ENCODE peak calls at places on chromosomes 2 and 18, in nine cellular contexts. B, X, R, K, V, C, S, F and I are unnamed samples.

GRCh38 chr2:7037340-7038333 is 120.4 kb downstream of the RNF144A start:
- DNase-seq in B (no peak), X (peak; percentile 46), R (peak; percentile 58), K (no peak), V (peak; percentile 60), C (peak; percentile 89), S (no peak), F (peak; percentile 57), I (peak; percentile 33)

GRCh38 chr18:47594621-47595086 is 335.8 kb downstream of the SMAD2 start:
- DNase-seq in B (no peak), X (no peak), R (no peak), K (no peak), V (no peak), C (no peak), S (no peak), F (no peak), I (no peak)

GRCh38 chr2:217751192-217751591 is 251.6 kb downstream of the TNS1 start:
- DNase-seq in B (no peak), X (no peak), R (no peak), K (no peak), V (no peak), C (no peak), S (no peak), F (no peak), I (no peak)

GRCh38 chr2:237500681-237501424 is 13.8 kb downstream of the MLPH start:
- DNase-seq in B (peak; percentile 99), X (no peak), R (no peak), K (no peak), V (peak; percentile 99), C (no peak), S (peak; percentile 94), F (peak; percentile 99), I (no peak)

GRCh38 chr18:54983041-54983686 is 23.9 kb upstream of the CCDC68 start:
- DNase-seq in B (peak; percentile 22), X (no peak), R (no peak), K (peak; percentile 8), V (peak; percentile 58), C (no peak), S (peak; percentile 27), F (peak; percentile 89), I (peak; percentile 17)

GRCh38 chr2:19851116-19851515 is 50.7 kb downstream of the TTC32 start:
- DNase-seq in B (no peak), X (no peak), R (no peak), K (no peak), V (peak; percentile 30), C (no peak), S (peak; percentile 46), F (no peak), I (no peak)

GRCh38 chr2:214774108-214774507 is 35.4 kb downstream of the BARD1 start:
- DNase-seq in B (peak; percentile 28), X (no peak), R (no peak), K (no peak), V (peak; percentile 33), C (no peak), S (no peak), F (peak; percentile 65), I (no peak)

GRCh38 chr18:10143601-10144000 is 229.8 kb downstream of the VAPA start:
- DNase-seq in B (no peak), X (no peak), R (no peak), K (no peak), V (no peak), C (no peak), S (no peak), F (no peak), I (no peak)

GRCh38 chr2:161097157-161097556 is 63.1 kb upstream of the TANK start:
- DNase-seq in B (no peak), X (no peak), R (no peak), K (no peak), V (no peak), C (no peak), S (no peak), F (no peak), I (no peak)

GRCh38 chr18:37547196-37547595 is 18.4 kb downstream of the CELF4 start:
- DNase-seq in B (no peak), X (no peak), R (no peak), K (no peak), V (no peak), C (no peak), S (no peak), F (no peak), I (no peak)

GRCh38 chr2:127577973-127578372 is 42.5 kb downstream of the MYO7B start:
- DNase-seq in B (no peak), X (no peak), R (peak; percentile 12), K (no peak), V (no peak), C (no peak), S (no peak), F (no peak), I (no peak)

GRCh38 chr2:63755980-63756379 is 85.7 kb upstream of the UGP2 start:
- DNase-seq in B (peak; percentile 69), X (no peak), R (no peak), K (no peak), V (peak; percentile 54), C (no peak), S (no peak), F (peak; percentile 57), I (no peak)

GRCh38 chr2:41892486-41892885 is 155.3 kb upstream of the PKDCC start:
- DNase-seq in B (no peak), X (no peak), R (no peak), K (no peak), V (peak; percentile 36), C (no peak), S (no peak), F (no peak), I (no peak)

GRCh38 chr2:112904883-112905282 is 6.1 kb upstream of the IL37 start:
- DNase-seq in B (no peak), X (no peak), R (no peak), K (no peak), V (no peak), C (no peak), S (no peak), F (no peak), I (no peak)

GRCh38 chr2:130808482-130809268 is 28.0 kb upstream of the ARHGEF4 start:
- DNase-seq in B (no peak), X (no peak), R (no peak), K (peak; percentile 24), V (peak; percentile 48), C (no peak), S (no peak), F (peak; percentile 24), I (no peak)

GRCh38 chr18:22224339-22224738 is 55.0 kb downstream of the GATA6 start:
- DNase-seq in B (no peak), X (no peak), R (no peak), K (no peak), V (no peak), C (no peak), S (no peak), F (no peak), I (no peak)

GRCh38 chr2:204265701-204266310 is 279.5 kb upstream of the PARD3B start:
- DNase-seq in B (no peak), X (no peak), R (no peak), K (no peak), V (no peak), C (no peak), S (no peak), F (no peak), I (no peak)

GRCh38 chr2:109527079-109527478 is 86.7 kb downstream of the SEPTIN10 start:
- DNase-seq in B (no peak), X (no peak), R (no peak), K (no peak), V (no peak), C (peak; percentile 33), S (no peak), F (no peak), I (no peak)

GRCh38 chr2:152600698-152601097 is 116.6 kb downstream of the PRPF40A start:
- DNase-seq in B (no peak), X (no peak), R (no peak), K (no peak), V (no peak), C (no peak), S (peak; percentile 46), F (no peak), I (no peak)

GRCh38 chr18:78528437-78529228 is 451.0 kb upstream of the SALL3 start:
- DNase-seq in B (no peak), X (no peak), R (no peak), K (no peak), V (no peak), C (no peak), S (no peak), F (no peak), I (no peak)

GRCh38 chr2:135055182-135055786 is 3.2 kb downstream of the RAB3GAP1 start:
- DNase-seq in B (peak; percentile 50), X (no peak), R (no peak), K (no peak), V (peak; percentile 71), C (peak; percentile 71), S (no peak), F (peak; percentile 80), I (no peak)